ENCODE peak calls at places on chromosomes 11 and 22, in nine cellular contexts. L is brain microvascular endothelial cell, V is H1, E is psoas muscle, A is thyroid gland, G is Peyer's patch, H is GM23338, B is keratinocyte, O is lung. N is an unnamed sample. For H3K36me3, the result is how much of the 10 kb centered on the place peaks cover.

GRCh38 chr11:67646535-67647336 is 3.8 kb downstream of the ACY3 start:
- DNase-seq in L (no peak), V (no peak), E (no peak), A (no peak), G (peak), H (no peak), B (no peak), O (no peak), N (no peak)

GRCh38 chr11:29448246-29448877 is 568.5 kb downstream of the KCNA4 start:
- DNase-seq in L (peak), V (no peak), E (no peak), A (no peak), G (no peak), H (peak), B (no peak), O (no peak), N (no peak)

GRCh38 chr22:25023879-25024278 is 71.4 kb downstream of the KIAA1671 start:
- DNase-seq in L (no peak), V (no peak), E (no peak), A (no peak), G (no peak), H (no peak), B (no peak), O (no peak), N (no peak)

GRCh38 chr11:64935634-64936081 is at the start of gene GPHA2:
- DNase-seq in L (no peak), V (peak), E (no peak), A (no peak), G (no peak), H (peak), B (no peak), O (no peak), N (no peak)

GRCh38 chr22:26185190-26185589 is 15.9 kb downstream of the SEZ6L start:
- DNase-seq in L (no peak), V (no peak), E (no peak), A (no peak), G (no peak), H (no peak), B (no peak), O (no peak), N (no peak)

GRCh38 chr11:75534291-75535038 is 8.7 kb upstream of the GDPD5 start:
- DNase-seq in L (no peak), V (no peak), E (no peak), A (no peak), G (peak), H (no peak), B (no peak), O (no peak), N (no peak)

GRCh38 chr11:65132988-65133700 is 1.2 kb downstream of the SYVN1 start:
- DNase-seq in L (no peak), V (peak), E (no peak), A (peak), G (peak), H (peak), B (peak), O (peak), N (no peak)

GRCh38 chr11:996681-997080 is 39.8 kb downstream of the MUC6 start:
- DNase-seq in L (no peak), V (no peak), E (no peak), A (no peak), G (no peak), H (no peak), B (no peak), O (no peak), N (no peak)

GRCh38 chr22:43110444-43110926 is at the start of gene BIK:
- DNase-seq in L (no peak), V (no peak), E (peak), A (peak), G (peak), H (peak), B (no peak), O (peak), N (no peak)

GRCh38 chr11:92638678-92639077 is 330.8 kb upstream of the MTNR1B start:
- DNase-seq in L (no peak), V (no peak), E (no peak), A (no peak), G (no peak), H (no peak), B (no peak), O (no peak), N (peak)

GRCh38 chr11:106022795-106023275 is 795 bp upstream of the MSANTD4 start:
- DNase-seq in L (no peak), V (no peak), E (no peak), A (peak), G (no peak), H (no peak), B (no peak), O (no peak), N (no peak)

GRCh38 chr11:67616431-67617242 is 9.9 kb downstream of the NDUFV1 start:
- DNase-seq in L (no peak), V (peak), E (no peak), A (peak), G (no peak), H (no peak), B (no peak), O (no peak), N (no peak)

GRCh38 chr11:57480409-57481137 is 20.2 kb downstream of the RTN4RL2 start:
- DNase-seq in L (peak), V (peak), E (peak), A (peak), G (peak), H (peak), B (no peak), O (peak), N (no peak)

GRCh38 chr22:45450931-45451651 is 37.6 kb downstream of the RIBC2 start:
- DNase-seq in L (no peak), V (no peak), E (peak), A (no peak), G (no peak), H (no peak), B (no peak), O (no peak), N (no peak)

GRCh38 chr11:117618956-117619355 is 178.1 kb downstream of the DSCAML1 start:
- DNase-seq in L (no peak), V (peak), E (no peak), A (no peak), G (no peak), H (peak), B (no peak), O (no peak), N (no peak)

GRCh38 chr22:45233386-45233785 is 7.3 kb downstream of the KIAA0930 start:
- DNase-seq in L (no peak), V (no peak), E (no peak), A (no peak), G (no peak), H (no peak), B (no peak), O (no peak), N (no peak)

GRCh38 chr22:46574438-46574992 is 37.1 kb upstream of the CELSR1 start:
- DNase-seq in L (no peak), V (no peak), E (no peak), A (no peak), G (peak), H (no peak), B (no peak), O (no peak), N (no peak)

GRCh38 chr22:28222976-28223375 is 303.9 kb upstream of the PITPNB start:
- DNase-seq in L (peak), V (no peak), E (no peak), A (no peak), G (no peak), H (no peak), B (no peak), O (no peak), N (no peak)

GRCh38 chr11:38300570-38300969 is 1702.5 kb upstream of the RAG2 start:
- DNase-seq in L (no peak), V (no peak), E (no peak), A (no peak), G (no peak), H (no peak), B (no peak), O (no peak), N (no peak)

GRCh38 chr22:29030016-29030617 is 31.5 kb downstream of the C22orf31 start:
- DNase-seq in L (no peak), V (no peak), E (no peak), A (no peak), G (no peak), H (peak), B (no peak), O (no peak), N (no peak)

GRCh38 chr11:129932385-129933067 is 37.1 kb upstream of the NFRKB start:
- DNase-seq in L (no peak), V (no peak), E (no peak), A (no peak), G (no peak), H (no peak), B (no peak), O (no peak), N (no peak)

GRCh38 chr11:77170107-77170506 is 42.1 kb downstream of the MYO7A start:
- DNase-seq in L (no peak), V (no peak), E (no peak), A (no peak), G (no peak), H (peak), B (no peak), O (no peak), N (peak)

GRCh38 chr11:2213384-2213842 is 41.8 kb upstream of the TH start:
- DNase-seq in L (no peak), V (peak), E (peak), A (no peak), G (peak), H (no peak), B (no peak), O (no peak), N (no peak)

GRCh38 chr11:76574879-76575278 is 95.7 kb downstream of the LRRC32 start:
- DNase-seq in L (no peak), V (no peak), E (no peak), A (no peak), G (no peak), H (no peak), B (no peak), O (no peak), N (no peak)

GRCh38 chr22:42281706-42282251 is 11.3 kb upstream of the TCF20 start:
- DNase-seq in L (no peak), V (peak), E (no peak), A (no peak), G (no peak), H (no peak), B (no peak), O (no peak), N (no peak)

GRCh38 chr11:37946155-37946766 is 1348.2 kb upstream of the RAG2 start:
- DNase-seq in L (peak), V (peak), E (no peak), A (peak), G (peak), H (peak), B (no peak), O (no peak), N (no peak)

GRCh38 chr22:38927033-38927789 is 30.2 kb upstream of the APOBEC3A start:
- DNase-seq in L (peak), V (peak), E (peak), A (peak), G (peak), H (peak), B (no peak), O (peak), N (no peak)

GRCh38 chr22:28792491-28793383 is 7.6 kb downstream of the XBP1 start:
- DNase-seq in L (no peak), V (no peak), E (no peak), A (peak), G (no peak), H (peak), B (no peak), O (no peak), N (no peak)

GRCh38 chr11:131980878-131981668 is 610.7 kb downstream of the NTM start:
- DNase-seq in L (no peak), V (no peak), E (no peak), A (no peak), G (no peak), H (no peak), B (no peak), O (no peak), N (no peak)

GRCh38 chr11:85171648-85172257 is 455.4 kb downstream of the DLG2 start:
- DNase-seq in L (no peak), V (no peak), E (no peak), A (no peak), G (no peak), H (no peak), B (no peak), O (no peak), N (no peak)

GRCh38 chr11:119320593-119321524 is 3.9 kb upstream of the MCAM start:
- DNase-seq in L (peak), V (peak), E (peak), A (no peak), G (peak), H (peak), B (no peak), O (peak), N (no peak)

GRCh38 chr22:27706489-27706888 is 95.1 kb downstream of the MN1 start:
- DNase-seq in L (no peak), V (no peak), E (no peak), A (no peak), G (no peak), H (no peak), B (no peak), O (no peak), N (no peak)

GRCh38 chr11:29159552-29160465 is 857.0 kb downstream of the KCNA4 start:
- DNase-seq in L (peak), V (peak), E (no peak), A (peak), G (peak), H (peak), B (no peak), O (peak), N (no peak)

GRCh38 chr11:83691387-83692088 is 405.4 kb upstream of the CCDC90B start:
- DNase-seq in L (peak), V (no peak), E (no peak), A (peak), G (no peak), H (no peak), B (no peak), O (no peak), N (no peak)

GRCh38 chr11:47716692-47717091 is 1.5 kb upstream of the AGBL2 start:
- DNase-seq in L (no peak), V (peak), E (no peak), A (peak), G (no peak), H (no peak), B (no peak), O (peak), N (no peak)

GRCh38 chr11:131397666-131398065 is 27.3 kb downstream of the NTM start:
- DNase-seq in L (no peak), V (no peak), E (no peak), A (no peak), G (no peak), H (no peak), B (no peak), O (no peak), N (no peak)

GRCh38 chr22:36029406-36029755 is 757 bp upstream of the RBFOX2 start:
- DNase-seq in L (no peak), V (no peak), E (no peak), A (no peak), G (no peak), H (no peak), B (no peak), O (no peak), N (no peak)
- H3K4me3 ChIP-seq in L (peak), V (peak), E (peak), A (peak), G (peak), H (peak), B (peak), O (peak), N (peak)

DNA sequence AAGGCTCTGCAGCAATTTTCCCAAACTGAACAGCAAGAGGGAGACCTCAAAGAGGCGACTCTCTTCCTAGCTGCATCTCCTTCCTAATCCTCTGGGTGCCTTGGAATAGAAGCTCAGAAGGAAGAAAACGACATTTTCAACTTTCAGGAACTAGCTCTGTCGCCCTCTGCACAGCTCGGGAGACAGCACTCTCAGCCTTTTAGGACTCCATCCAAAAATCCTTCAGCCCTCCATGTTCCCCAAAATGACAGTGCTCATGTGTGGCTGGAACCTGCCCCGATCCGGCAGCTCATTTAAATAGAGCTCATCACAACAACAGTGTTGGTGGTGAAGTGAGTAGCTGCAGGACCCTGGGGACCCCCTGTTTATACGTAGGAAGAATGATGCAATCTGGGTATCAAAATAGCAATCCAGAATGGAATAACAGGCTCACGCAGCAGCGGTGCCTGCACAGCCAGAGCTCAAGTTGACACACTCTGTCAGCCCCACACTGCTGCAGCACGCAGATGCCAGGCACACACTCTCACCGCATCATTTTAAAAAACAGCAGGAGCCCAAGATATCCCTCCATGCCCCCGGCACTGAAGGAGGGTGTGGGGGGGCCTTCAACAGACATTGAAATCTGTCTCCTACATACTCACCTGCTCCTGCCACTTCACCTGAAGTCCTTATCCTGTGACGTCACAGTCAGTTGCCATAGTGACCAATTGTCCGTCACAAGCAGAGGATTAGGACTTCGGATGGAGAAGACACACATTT is 24.1 kb downstream of the TRIM66 start:
- DNase-seq in L (no peak), V (no peak), E (no peak), A (no peak), G (no peak), H (peak), B (no peak), O (no peak), N (no peak)
- TF ChIP-seq CTCF in L (no peak), V (no peak), E (no peak), A (no peak), G (no peak), H (no peak), B (no peak), O (no peak), N (no peak)

GRCh38 chr11:33709471-33709870 is 8.8 kb upstream of the C11orf91 start:
- DNase-seq in L (no peak), V (no peak), E (no peak), A (no peak), G (no peak), H (no peak), B (no peak), O (no peak), N (no peak)
- H3K36me3 ChIP-seq in L (half or more), V (under half), E (half or more), A (under half), G (under half), H (under half), B (half or more), O (under half), N (under half)

DNA sequence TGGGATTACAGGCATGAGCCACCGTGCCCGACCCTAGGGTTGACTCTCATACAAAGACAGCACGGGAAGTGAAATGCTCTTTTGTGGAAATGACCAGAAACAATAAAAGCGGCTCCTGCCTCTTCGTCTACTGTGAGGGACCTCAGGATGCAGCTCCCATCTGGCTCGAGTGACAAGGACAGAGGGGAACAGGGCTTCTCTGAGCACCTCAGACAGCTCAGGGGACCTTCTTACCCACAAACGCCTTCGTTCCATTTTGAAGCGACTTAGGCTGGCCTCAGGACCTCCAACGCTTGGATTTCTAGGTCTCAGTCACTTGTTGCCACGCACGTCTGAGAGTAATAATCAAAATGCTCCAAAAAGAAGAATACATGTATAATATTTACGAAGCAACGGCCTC is 2.5 kb downstream of the PRAME start:
- DNase-seq in L (no peak), V (no peak), E (no peak), A (no peak), G (no peak), H (no peak), B (no peak), O (no peak), N (no peak)
- H3K4me3 ChIP-seq in L (no peak), V (no peak), E (no peak), A (no peak), G (no peak), H (no peak), B (no peak), O (no peak), N (no peak)

GRCh38 chr11:133618500-133618899 is 86.2 kb upstream of the OPCML start:
- DNase-seq in L (no peak), V (peak), E (no peak), A (no peak), G (no peak), H (peak), B (no peak), O (no peak), N (no peak)

GRCh38 chr11:133619397-133619796 is 87.1 kb upstream of the OPCML start:
- DNase-seq in L (no peak), V (peak), E (no peak), A (no peak), G (no peak), H (peak), B (no peak), O (no peak), N (no peak)

DNA sequence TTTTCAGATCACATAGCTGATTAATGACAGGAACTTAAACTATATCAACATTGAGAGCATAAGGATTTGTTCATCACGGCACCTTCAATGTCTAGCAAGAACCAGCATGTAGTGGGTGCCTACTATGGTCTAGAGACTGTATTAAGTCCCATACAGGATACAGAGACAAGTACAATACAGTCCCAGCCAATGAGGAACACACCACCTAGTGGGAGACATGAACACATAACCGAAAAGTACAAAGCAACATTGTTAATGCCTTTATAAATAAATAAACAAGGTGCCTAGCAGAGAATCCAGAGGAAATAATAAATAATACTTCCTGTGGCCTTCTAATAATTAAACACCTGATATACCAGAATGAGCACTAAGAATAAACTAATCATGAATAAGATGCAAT is 87.7 kb upstream of the OPCML start:
- DNase-seq in L (no peak), V (peak), E (no peak), A (no peak), G (no peak), H (peak), B (no peak), O (no peak), N (no peak)
- TF ChIP-seq CTCF in L (no peak), V (peak), E (no peak), A (no peak), G (no peak), H (peak), B (no peak), O (no peak), N (no peak)

DNA sequence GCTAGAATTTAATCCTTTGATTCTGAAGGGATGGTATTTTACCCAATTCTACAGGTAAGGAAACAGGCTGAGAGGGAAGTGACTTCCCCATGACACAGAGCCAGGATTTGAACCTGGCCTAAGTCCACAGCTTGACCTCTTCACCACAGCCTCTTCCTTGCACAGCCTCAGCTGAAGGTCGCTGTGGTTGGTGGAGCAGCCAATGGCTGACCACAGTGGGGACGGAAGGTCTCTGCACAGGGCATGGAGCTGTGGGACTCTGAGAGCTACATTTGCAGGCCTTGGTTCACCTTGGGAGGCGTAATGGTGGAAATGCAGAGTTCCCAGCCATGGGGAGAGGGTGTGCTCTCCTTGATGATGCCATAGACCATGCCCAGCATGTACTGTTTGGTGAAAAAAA is 295.0 kb downstream of the DDX10 start:
- DNase-seq in L (no peak), V (no peak), E (no peak), A (no peak), G (no peak), H (no peak), B (no peak), O (no peak), N (no peak)
- H3K36me3 ChIP-seq in L (under half), V (under half), E (under half), A (under half), G (under half), H (under half), B (under half), O (under half), N (under half)

GRCh38 chr22:33897621-33897910 is 22.7 kb downstream of the LARGE1 start:
- DNase-seq in L (no peak), V (no peak), E (no peak), A (no peak), G (no peak), H (no peak), B (no peak), O (no peak), N (no peak)
- H3K4me3 ChIP-seq in L (no peak), V (no peak), E (no peak), A (no peak), G (no peak), H (peak), B (no peak), O (no peak), N (no peak)

GRCh38 chr11:120695426-120695825 is 183.9 kb downstream of the GRIK4 start:
- DNase-seq in L (no peak), V (no peak), E (no peak), A (no peak), G (no peak), H (no peak), B (no peak), O (no peak), N (no peak)

GRCh38 chr11:120694706-120695105 is 183.2 kb downstream of the GRIK4 start:
- DNase-seq in L (no peak), V (no peak), E (no peak), A (no peak), G (no peak), H (no peak), B (no peak), O (no peak), N (no peak)

GRCh38 chr11:120698918-120699317 is 187.4 kb downstream of the GRIK4 start:
- DNase-seq in L (no peak), V (no peak), E (no peak), A (no peak), G (no peak), H (no peak), B (no peak), O (no peak), N (no peak)

GRCh38 chr11:120696597-120696996 is 185.0 kb downstream of the GRIK4 start:
- DNase-seq in L (no peak), V (peak), E (no peak), A (no peak), G (no peak), H (peak), B (no peak), O (no peak), N (no peak)
- TF ChIP-seq CTCF in L (no peak), V (peak), E (no peak), A (no peak), G (no peak), H (peak), B (peak), O (no peak), N (peak)